ENCODE peak calls at places on chromosomes 5 and 9, in seven cellular contexts. P is cardiac fibroblast, V is lower leg skin, X is left ventricle myocardium inferior, E is coronary artery, M is GM23338, B is mucosa of descending colon. I is an unnamed sample.

GRCh38 chr9:84271004-84271886 is 69.3 kb downstream of the SLC28A3 start:
- DNase-seq in P (peak), V (peak), X (peak), E (no peak), M (peak), B (no peak), I (no peak)

GRCh38 chr5:10157085-10157669 is 92.5 kb downstream of the ATPSCKMT start:
- DNase-seq in P (no peak), V (no peak), X (no peak), E (no peak), M (peak), B (no peak), I (no peak)

GRCh38 chr5:139178948-139179347 is 19.2 kb downstream of the SIL1 start:
- DNase-seq in P (peak), V (peak), X (no peak), E (no peak), M (peak), B (no peak), I (no peak)

GRCh38 chr9:87503970-87504369 is 6.3 kb downstream of the DAPK1 start:
- DNase-seq in P (no peak), V (no peak), X (no peak), E (no peak), M (no peak), B (no peak), I (no peak)

GRCh38 chr5:137997726-137998213 is 35.1 kb downstream of the FAM13B start:
- DNase-seq in P (no peak), V (no peak), X (no peak), E (no peak), M (no peak), B (no peak), I (no peak)

GRCh38 chr9:86022687-86023266 is 76.6 kb downstream of the GOLM1 start:
- DNase-seq in P (peak), V (no peak), X (no peak), E (no peak), M (no peak), B (no peak), I (no peak)

GRCh38 chr9:100408541-100409175 is 18.3 kb upstream of the MSANTD3 start:
- DNase-seq in P (no peak), V (no peak), X (no peak), E (no peak), M (no peak), B (no peak), I (no peak)

GRCh38 chr5:96668725-96669124 is 6.5 kb downstream of the CAST start:
- DNase-seq in P (no peak), V (no peak), X (no peak), E (no peak), M (peak), B (peak), I (no peak)

GRCh38 chr5:73155541-73156222 is 17.3 kb upstream of the TMEM174 start:
- DNase-seq in P (no peak), V (no peak), X (no peak), E (no peak), M (no peak), B (no peak), I (no peak)

GRCh38 chr9:71910602-71911060 is 362 bp downstream of the ABHD17B start:
- DNase-seq in P (no peak), V (no peak), X (no peak), E (no peak), M (no peak), B (no peak), I (peak)

GRCh38 chr5:55480781-55481180 is 54.0 kb downstream of the PLPP1 start:
- DNase-seq in P (no peak), V (no peak), X (no peak), E (no peak), M (no peak), B (no peak), I (no peak)

GRCh38 chr9:113563856-113564514 is 100.5 kb downstream of the RGS3 start:
- DNase-seq in P (no peak), V (no peak), X (no peak), E (peak), M (no peak), B (peak), I (no peak)

GRCh38 chr9:114905160-114905940 is 25.0 kb downstream of the TNFSF8 start:
- DNase-seq in P (no peak), V (no peak), X (no peak), E (no peak), M (no peak), B (no peak), I (no peak)

GRCh38 chr9:121881920-121882500 is 211.1 kb downstream of the TTLL11 start:
- DNase-seq in P (no peak), V (no peak), X (no peak), E (no peak), M (no peak), B (no peak), I (no peak)

GRCh38 chr5:85049020-85049419 is 664.3 kb upstream of the EDIL3 start:
- DNase-seq in P (peak), V (no peak), X (no peak), E (no peak), M (peak), B (no peak), I (no peak)
- TF ChIP-seq CTCF in P (peak), V (no peak), X (peak), E (no peak), M (peak), B (no peak), I (peak)

GRCh38 chr9:92294297-92294676 is 790 bp upstream of the IARS1 start:
- DNase-seq in P (peak), V (no peak), X (no peak), E (no peak), M (peak), B (no peak), I (no peak)

GRCh38 chr9:92295240-92295790 is 1.8 kb upstream of the IARS1 start:
- DNase-seq in P (no peak), V (no peak), X (no peak), E (no peak), M (no peak), B (no peak), I (no peak)

GRCh38 chr9:92292338-92293074 is 991 bp downstream of the IARS1 start:
- DNase-seq in P (no peak), V (no peak), X (no peak), E (no peak), M (no peak), B (no peak), I (no peak)

GRCh38 chr9:92293075-92293354 is 482 bp downstream of the IARS1 start:
- DNase-seq in P (no peak), V (no peak), X (no peak), E (no peak), M (no peak), B (no peak), I (no peak)

DNA sequence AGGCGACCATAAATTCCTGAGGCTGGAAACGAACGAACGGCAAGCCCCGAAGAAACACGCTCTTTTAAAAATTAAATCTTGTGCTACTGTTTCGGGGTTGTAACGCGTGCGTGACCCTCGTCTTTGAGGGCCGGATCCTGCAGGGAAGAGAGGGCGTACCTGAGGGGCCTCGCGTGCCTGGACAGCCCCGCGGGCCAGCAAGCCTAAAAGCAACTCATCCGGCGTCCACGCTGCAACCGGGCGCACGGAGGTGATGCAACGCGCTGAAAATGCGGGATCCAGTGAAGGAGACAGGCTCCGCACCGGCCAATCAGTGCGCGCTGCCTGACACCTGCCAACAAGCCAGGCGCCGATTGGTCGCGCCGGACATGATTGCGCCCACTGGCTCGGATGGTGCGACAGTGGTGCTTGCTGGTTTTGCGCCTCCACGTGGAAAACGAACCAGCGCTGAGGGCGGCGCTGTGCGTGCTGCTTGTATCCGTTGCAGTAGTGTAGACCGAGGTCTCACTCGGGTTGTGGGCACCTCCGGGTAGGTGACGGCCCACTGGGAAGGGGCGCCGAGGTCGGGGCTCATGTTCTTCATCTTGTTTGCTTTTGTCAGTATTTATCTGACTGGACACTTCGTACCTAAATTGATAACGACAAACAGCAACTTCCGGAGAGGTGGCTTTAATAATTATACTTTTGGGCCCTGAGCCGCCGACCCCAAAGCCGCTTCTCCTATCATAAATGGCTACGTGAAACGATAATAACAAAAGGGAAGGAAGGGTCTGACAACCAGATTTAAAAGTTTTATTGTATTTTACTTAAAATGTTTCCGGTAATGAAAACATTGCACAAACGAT is at the start of gene IARS1:
- DNase-seq in P (peak), V (peak), X (peak), E (peak), M (peak), B (peak), I (peak)
- TF ChIP-seq CTCF in P (peak), V (no peak), X (peak), E (no peak), M (no peak), B (peak), I (peak)

GRCh38 chr5:165876538-165876937 is 2371.1 kb downstream of the MAT2B start:
- DNase-seq in P (no peak), V (no peak), X (no peak), E (no peak), M (no peak), B (no peak), I (no peak)

GRCh38 chr5:165877475-165877874 is 2372.1 kb downstream of the MAT2B start:
- DNase-seq in P (no peak), V (no peak), X (no peak), E (no peak), M (no peak), B (no peak), I (no peak)

GRCh38 chr5:165882099-165882498 is 2376.7 kb downstream of the MAT2B start:
- DNase-seq in P (no peak), V (no peak), X (no peak), E (no peak), M (no peak), B (no peak), I (no peak)

GRCh38 chr5:165887147-165887546 is 2381.7 kb downstream of the MAT2B start:
- DNase-seq in P (no peak), V (no peak), X (no peak), E (no peak), M (no peak), B (no peak), I (no peak)

GRCh38 chr5:165881259-165881658 is 2375.8 kb downstream of the MAT2B start:
- DNase-seq in P (no peak), V (no peak), X (no peak), E (no peak), M (peak), B (no peak), I (no peak)
- TF ChIP-seq CTCF in P (no peak), V (no peak), X (no peak), E (no peak), M (peak), B (no peak), I (peak)

GRCh38 chr9:78871452-78872331 is 574.8 kb downstream of the PSAT1 start:
- DNase-seq in P (peak), V (no peak), X (no peak), E (no peak), M (no peak), B (no peak), I (no peak)
- TF ChIP-seq CTCF in P (no peak), V (no peak), X (no peak), E (no peak), M (no peak), B (no peak), I (no peak)

GRCh38 chr9:130473009-130473408 is 28.2 kb downstream of the ASS1 start:
- DNase-seq in P (no peak), V (no peak), X (no peak), E (no peak), M (no peak), B (no peak), I (no peak)
- TF ChIP-seq CTCF in P (no peak), V (no peak), X (no peak), E (no peak), M (no peak), B (no peak), I (no peak)

GRCh38 chr5:132736853-132737833 is at the start of gene KIF3A:
- DNase-seq in P (peak), V (peak), X (peak), E (peak), M (peak), B (peak), I (peak)
- TF ChIP-seq CTCF in P (no peak), V (no peak), X (peak), E (no peak), M (no peak), B (no peak), I (peak)

GRCh38 chr9:117454711-117455110 is 39.9 kb upstream of the ASTN2 start:
- DNase-seq in P (no peak), V (no peak), X (no peak), E (no peak), M (no peak), B (no peak), I (no peak)
- TF ChIP-seq CTCF in P (no peak), V (no peak), X (no peak), E (no peak), M (no peak), B (no peak), I (no peak)

DNA sequence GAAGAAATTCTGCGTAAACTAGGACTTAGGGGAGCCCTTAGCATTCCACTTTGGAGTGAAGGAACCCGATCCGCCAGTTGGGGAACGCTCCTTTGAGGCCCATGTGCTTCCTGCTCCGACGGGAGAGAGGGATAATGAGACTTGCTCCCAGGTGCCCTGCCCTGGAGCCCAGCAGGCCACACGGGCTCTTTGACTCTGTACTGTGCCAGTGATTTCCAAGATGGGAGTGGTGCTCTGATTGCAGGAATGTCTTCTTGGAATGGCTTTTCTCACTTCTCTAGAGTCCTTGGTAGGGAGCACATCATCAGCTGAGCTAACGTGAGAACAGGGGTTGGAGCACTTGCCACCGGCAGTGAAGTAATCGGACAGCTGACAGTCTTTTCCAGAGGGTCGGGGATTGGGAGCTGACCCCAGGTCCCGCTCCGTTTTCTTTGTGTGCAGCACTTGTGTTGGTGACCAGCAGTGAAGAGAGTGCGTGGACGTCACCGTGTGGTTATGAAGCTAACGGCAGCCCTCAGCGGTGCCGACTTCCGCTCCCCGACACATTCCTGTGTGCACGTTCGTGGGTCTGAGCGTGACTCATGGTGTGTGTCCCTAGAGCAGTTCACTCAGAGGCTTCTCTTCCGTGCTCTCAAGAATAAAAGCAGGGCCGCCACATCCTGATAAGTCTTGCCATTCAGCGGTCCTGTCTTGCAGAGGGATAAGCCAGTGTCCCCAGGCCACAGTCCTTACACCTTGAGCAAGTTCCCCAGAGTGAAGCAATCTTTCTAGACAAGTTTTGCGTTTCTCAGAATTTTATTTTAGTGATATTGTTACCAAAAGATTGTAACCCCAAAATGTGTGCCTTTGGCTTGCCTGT is 25.6 kb downstream of the ABL1 start:
- DNase-seq in P (peak), V (peak), X (peak), E (peak), M (peak), B (peak), I (no peak)
- TF ChIP-seq CTCF in P (peak), V (no peak), X (peak), E (peak), M (no peak), B (no peak), I (no peak)

DNA sequence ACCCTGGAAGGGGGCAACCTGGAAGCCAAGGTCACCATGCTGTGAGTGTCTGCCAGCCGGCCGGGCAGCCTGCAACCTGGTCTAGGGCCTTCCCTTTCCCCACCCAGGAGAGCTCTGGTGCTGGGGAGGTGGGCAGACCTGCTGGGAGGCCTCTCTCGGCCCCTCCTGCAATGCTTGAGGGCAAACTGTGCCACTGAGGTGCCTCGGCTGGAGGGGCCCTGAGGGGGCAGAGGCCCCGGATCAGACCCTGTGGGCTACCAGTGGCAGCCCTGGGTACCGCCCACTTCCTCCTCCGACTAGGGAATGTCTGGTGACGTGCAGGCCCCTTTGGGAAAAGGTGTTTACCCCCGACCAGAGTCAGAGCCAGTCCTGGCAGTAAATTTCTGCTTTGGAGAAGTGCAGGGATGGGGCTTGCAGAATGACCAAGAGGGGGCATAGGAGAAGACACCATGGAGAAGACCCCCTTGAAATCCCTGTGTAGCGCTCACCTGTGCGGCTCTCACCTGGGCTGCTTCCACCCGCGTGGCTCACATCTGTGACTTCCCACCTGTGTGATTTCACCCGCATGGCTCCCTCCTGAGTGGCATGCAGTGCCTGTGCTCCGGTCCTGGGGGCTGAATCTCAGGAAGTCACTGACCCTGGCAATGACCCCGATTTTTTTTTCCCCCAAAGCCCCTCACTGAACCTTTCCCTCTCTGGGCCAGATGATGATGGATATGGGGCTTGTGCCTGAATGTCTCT is 1.1 kb downstream of the LCN1 start:
- DNase-seq in P (no peak), V (no peak), X (no peak), E (peak), M (no peak), B (no peak), I (peak)
- TF ChIP-seq CTCF in P (no peak), V (no peak), X (no peak), E (no peak), M (no peak), B (no peak), I (no peak)

GRCh38 chr5:19790811-19791466 is 197.1 kb downstream of the CDH18 start:
- DNase-seq in P (no peak), V (no peak), X (no peak), E (no peak), M (no peak), B (no peak), I (no peak)

DNA sequence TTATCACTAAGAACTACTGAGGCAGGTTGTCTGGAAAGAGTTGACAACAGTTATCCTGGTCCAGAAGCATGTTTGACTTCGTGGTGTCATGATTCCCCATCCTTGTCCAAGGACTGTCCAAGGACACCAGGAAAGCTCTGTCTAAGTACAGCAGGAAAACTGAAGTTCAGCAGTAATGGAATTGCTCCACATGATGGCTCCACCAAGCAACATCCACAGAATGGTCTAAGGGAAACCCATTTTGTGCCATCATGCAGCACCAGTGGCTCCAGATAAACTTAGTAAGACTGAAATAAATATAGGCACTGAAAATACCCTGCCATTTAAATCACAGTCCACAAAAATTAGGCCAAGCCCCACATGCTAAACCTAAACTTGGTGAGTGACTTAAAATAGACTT is 192.8 kb downstream of the CDH18 start:
- DNase-seq in P (peak), V (no peak), X (no peak), E (no peak), M (peak), B (no peak), I (no peak)
- TF ChIP-seq CTCF in P (peak), V (no peak), X (no peak), E (no peak), M (peak), B (no peak), I (no peak)

I was measured in type B pancreatic cell.